ENCODE peak calls at places on chromosome 1, in ten cellular contexts. J is A549, R is spleen, M is lung, F is NCI-H1436, H is Daoy, K is AG20443, C is adrenal gland, U is NCI-H1092, L is HuH-7. X is an unnamed sample.

GRCh38 chr1:118589486-118589885 is 398.7 kb downstream of the TBX15 start:
- DNase-seq in J (no peak), U (no peak), H (no peak), L (no peak), K (no peak), C (no peak), M (no peak), F (no peak), R (no peak), X (no peak)

GRCh38 chr1:236890152-236891056 is 95.3 kb downstream of the MTR start:
- DNase-seq in R (no peak), H (no peak), U (no peak), L (no peak), J (no peak), M (no peak), K (no peak), C (no peak), F (no peak), X (no peak)

GRCh38 chr1:183761871-183762270 is 43.0 kb upstream of the RGL1 start:
- DNase-seq in J (no peak), U (no peak), K (no peak), F (no peak), H (no peak), M (no peak), C (no peak), R (no peak), L (no peak), X (no peak)

GRCh38 chr1:228082975-228083870 is 715 bp downstream of the ARF1 start:
- DNase-seq in F (no peak), J (no peak), K (peak; percentile 59), U (no peak), H (peak; percentile 52), L (peak; percentile 50), C (peak; percentile 53), R (peak; percentile 96), M (peak; percentile 52), X (no peak)

GRCh38 chr1:39105061-39105840 is 79.1 kb downstream of the NDUFS5 start:
- DNase-seq in C (peak; percentile 76), R (peak; percentile 91), K (peak; percentile 90), H (peak; percentile 85), U (peak; percentile 51), L (peak; percentile 75), F (no peak), M (peak; percentile 77), J (no peak), X (peak; percentile 93)

GRCh38 chr1:160416369-160416768 is 16.0 kb downstream of the VANGL2 start:
- DNase-seq in C (no peak), L (peak; percentile 53), R (no peak), J (peak; percentile 55), F (no peak), U (no peak), M (no peak), K (peak; percentile 55), H (peak; percentile 50), X (no peak)

GRCh38 chr1:66360285-66360724 is 173.6 kb upstream of the SGIP1 start:
- DNase-seq in H (no peak), U (no peak), R (no peak), K (no peak), C (no peak), F (peak; percentile 86), M (no peak), J (no peak), L (no peak), X (no peak)

GRCh38 chr1:43935711-43936427 is 2.3 kb downstream of the ARTN start:
- DNase-seq in K (no peak), R (no peak), H (no peak), F (no peak), M (no peak), J (no peak), U (no peak), C (no peak), L (peak; percentile 51), X (no peak)

GRCh38 chr1:219533280-219533679 is 79.6 kb downstream of the ZC3H11B start:
- DNase-seq in L (no peak), K (no peak), U (no peak), F (no peak), M (no peak), J (no peak), C (no peak), H (no peak), R (no peak), X (no peak)